ENCODE peak calls at places on chromosomes 4 and X, in eight cellular contexts. V is cardiac fibroblast; O is T-cell; F is stimulated activated naive B cell treated with anti-CD40 and anti-IgM and Interleukin-4, amounts not matched to agents 10 μg/mL and 1 μg/mL and 100 μg/mL, for 72 hours; H is non-pigmented ciliary epithelial cell; D is stimulated activated CD4-positive, alpha-beta T cell treated with anti-CD3 and anti-CD28 coated beads, TNF-alpha, amount 100 ng/mL, for 48 hours; E is stimulated activated CD8-positive, alpha-beta memory T cell treated with anti-CD3 and anti-CD28 coated beads, Interleukin-7, amount 100 ng/mL, for 4 hours; C is WTC11. S is an unnamed sample.

GRCh38 chr4:52825311-52826090 is 36.6 kb upstream of the RASL11B start:
- DNase-seq in D (no peak), F (no peak), C (no peak), E (no peak), H (no peak), V (no peak), O (no peak), S (no peak)

GRCh38 chr4:98780111-98780549 is 121.7 kb upstream of the TSPAN5 start:
- DNase-seq in C (no peak), H (peak; percentile 49), F (no peak), O (no peak), D (no peak), V (peak; percentile 41), E (no peak), S (no peak)

GRCh38 chr4:15457401-15458201 is 12.1 kb upstream of the CC2D2A start:
- DNase-seq in E (no peak), C (no peak), V (peak; percentile 78), O (peak; percentile 6), D (no peak), H (no peak), F (peak; percentile 20), S (peak; percentile 5)

GRCh38 chr4:88196523-88197185 is 38.2 kb upstream of the ABCG2 start:
- DNase-seq in H (no peak), C (no peak), E (no peak), F (no peak), D (no peak), V (no peak), O (no peak), S (no peak)

GRCh38 chr4:24991015-24991414 is 39.7 kb downstream of the LGI2 start:
- DNase-seq in D (no peak), C (no peak), F (no peak), O (no peak), H (peak; percentile 13), V (peak; percentile 77), E (no peak), S (no peak)

GRCh38 chr4:107665001-107665400 is 55.0 kb downstream of the PAPSS1 start:
- DNase-seq in C (no peak), E (no peak), F (no peak), H (peak; percentile 13), O (no peak), V (peak; percentile 52), D (no peak), S (no peak)

GRCh38 chr4:74715731-74716435 is 78.4 kb downstream of the BTC start:
- DNase-seq in H (no peak), O (no peak), F (no peak), C (no peak), E (no peak), V (no peak), D (no peak), S (no peak)

GRCh38 chr4:150181536-150181935 is 103.3 kb downstream of the DCLK2 start:
- DNase-seq in D (no peak), F (no peak), H (no peak), O (no peak), E (no peak), C (no peak), V (peak; percentile 54), S (peak; percentile 46)

GRCh38 chr4:158821228-158822009 is 52.6 kb downstream of the FNIP2 start:
- DNase-seq in D (no peak), F (peak; percentile 42), C (no peak), H (no peak), E (no peak), O (no peak), V (peak; percentile 60), S (no peak)

GRCh38 chr4:153222790-153223417 is 18.7 kb downstream of the TRIM2 start:
- DNase-seq in F (peak; percentile 58), D (no peak), V (peak; percentile 43), O (peak; percentile 8), E (no peak), H (no peak), C (peak; percentile 63), S (no peak)

GRCh38 chr4:152983221-152983620 is 47.1 kb downstream of the FHDC1 start:
- DNase-seq in C (peak; percentile 48), F (no peak), V (peak; percentile 13), H (no peak), D (no peak), E (no peak), O (no peak), S (no peak)

GRCh38 chr4:11704136-11704535 is 275.4 kb upstream of the HS3ST1 start:
- DNase-seq in E (no peak), D (no peak), V (no peak), H (no peak), O (no peak), F (no peak), C (no peak), S (no peak)

GRCh38 chr4:59409647-59410046 is 1790.5 kb upstream of the ADGRL3 start:
- DNase-seq in V (no peak), E (no peak), C (no peak), H (no peak), F (no peak), D (no peak), O (no peak), S (no peak)

GRCh38 chr4:38050560-38051350 is 90.6 kb downstream of the PTTG2 start:
- DNase-seq in H (no peak), D (no peak), E (no peak), F (no peak), O (no peak), V (peak; percentile 47), C (no peak), S (no peak)

GRCh38 chrX:64427787-64428186 is 32.5 kb upstream of the MTMR8 start:
- DNase-seq in F (peak; percentile 4), H (no peak), O (no peak), E (no peak), D (no peak), C (no peak), V (no peak), S (no peak)

GRCh38 chrX:73562986-73563739 is at the start of gene CHIC1:
- DNase-seq in V (peak; percentile 66), H (peak; percentile 19), C (peak; percentile 69), F (peak; percentile 59), D (peak; percentile 24), E (peak; percentile 50), O (peak; percentile 69), S (peak; percentile 93)

GRCh38 chr4:1511441-1512041 is 105.3 kb upstream of the NKX1-1 start:
- DNase-seq in E (no peak), D (no peak), C (peak; percentile 55), F (no peak), H (no peak), O (no peak), V (peak; percentile 59), S (no peak)

GRCh38 chr4:94575652-94576051 is 123.9 kb downstream of the PDLIM5 start:
- DNase-seq in E (no peak), F (no peak), V (no peak), C (no peak), D (no peak), O (no peak), H (no peak), S (no peak)

GRCh38 chr4:138092060-138092459 is 150.1 kb downstream of the SLC7A11 start:
- DNase-seq in V (no peak), F (no peak), D (no peak), O (no peak), E (no peak), C (no peak), H (no peak), S (no peak)

GRCh38 chr4:151675366-151676060 is 85.3 kb downstream of the GATB start:
- DNase-seq in O (no peak), C (no peak), E (no peak), H (no peak), D (no peak), V (peak; percentile 49), F (no peak), S (no peak)

GRCh38 chr4:155271557-155271956 is 63.1 kb downstream of the NPY2R start:
- DNase-seq in O (no peak), E (no peak), C (no peak), V (peak; percentile 15), D (no peak), H (no peak), F (no peak), S (no peak)

GRCh38 chr4:118738999-118739690 is 54.0 kb downstream of the METTL14 start:
- DNase-seq in O (no peak), F (no peak), V (no peak), H (no peak), C (no peak), D (no peak), E (no peak), S (no peak)

GRCh38 chr4:76074468-76074867 is at the start of gene ART3:
- DNase-seq in F (no peak), H (no peak), E (no peak), D (no peak), C (no peak), O (no peak), V (no peak), S (no peak)

GRCh38 chr4:47120783-47121182 is 89.4 kb downstream of the GABRB1 start:
- DNase-seq in C (no peak), D (no peak), V (no peak), E (no peak), O (no peak), F (no peak), H (no peak), S (no peak)

GRCh38 chr4:8362483-8362882 is 78.0 kb downstream of the ACOX3 start:
- DNase-seq in O (no peak), E (no peak), C (no peak), H (no peak), D (no peak), V (no peak), F (no peak), S (no peak)

GRCh38 chr4:150943831-150944230 is 71.3 kb downstream of the LRBA start:
- DNase-seq in V (no peak), H (no peak), C (no peak), F (no peak), D (no peak), O (no peak), E (no peak), S (no peak)

GRCh38 chrX:39821011-39821708 is 276.6 kb downstream of the BCOR start:
- DNase-seq in D (no peak), F (no peak), H (no peak), E (peak; percentile 56), O (no peak), V (peak; percentile 17), C (peak; percentile 48), S (peak; percentile 91)

GRCh38 chr4:70315928-70316327 is 18.9 kb upstream of the CABS1 start:
- DNase-seq in D (no peak), C (no peak), O (no peak), F (no peak), H (no peak), V (no peak), E (no peak), S (no peak)

GRCh38 chrX:17032351-17032750 is 85.9 kb downstream of the REPS2 start:
- DNase-seq in C (no peak), H (peak; percentile 55), D (no peak), V (peak; percentile 59), O (no peak), E (no peak), F (no peak), S (no peak)

GRCh38 chr4:106585920-106586349 is 217.4 kb upstream of the GIMD1 start:
- DNase-seq in O (no peak), H (no peak), C (no peak), D (no peak), F (no peak), E (no peak), V (peak; percentile 48), S (no peak)

GRCh38 chr4:76624271-76624681 is 189.2 kb downstream of the SHROOM3 start:
- DNase-seq in F (no peak), V (peak; percentile 93), O (no peak), C (no peak), D (no peak), E (no peak), H (peak; percentile 89), S (no peak)

GRCh38 chrX:19557816-19558215 is 42.5 kb upstream of the MAP3K15 start:
- DNase-seq in C (no peak), H (no peak), V (peak; percentile 11), D (no peak), O (no peak), F (no peak), E (no peak), S (no peak)

GRCh38 chr4:183571350-183572076 is 66.7 kb downstream of the ING2 start:
- DNase-seq in E (no peak), H (no peak), F (no peak), V (peak; percentile 46), O (no peak), D (no peak), C (no peak), S (peak; percentile 37)

GRCh38 chr4:86101841-86102240 is 258.0 kb downstream of the MAPK10 start:
- DNase-seq in C (no peak), O (no peak), H (no peak), D (no peak), V (no peak), E (no peak), F (no peak), S (no peak)

S was measured in NCI-H2227 treated with DMSO at 0.1 percent for 48 hours.